ENCODE peak calls at places on chromosomes 12 and 14, in nine cellular contexts. C is nephron progenitor cell; D is naive B cell; B is A549; N is activated CD8-positive, alpha-beta memory T cell treated with anti-CD3 and anti-CD28 coated beads, Interleukin-2, amount 50 U/mL, for 48 hours; A is progenitor cell of endocrine pancreas; F is WTC11; Q is GM23248; T is mucosa of gallbladder. E is an unnamed sample.

GRCh38 chr12:107236824-107237467 is 143.6 kb upstream of the CRY1 start:
- DNase-seq in T (no peak), F (no peak), N (no peak), B (no peak), A (no peak), D (no peak), Q (no peak), C (no peak), E (no peak)

GRCh38 chr12:101713059-101713682 is 15.7 kb downstream of the CHPT1 start:
- DNase-seq in C (peak), A (no peak), Q (no peak), F (no peak), T (peak), B (no peak), D (no peak), N (no peak), E (no peak)

GRCh38 chr12:65998536-65999530 is 131.7 kb downstream of the LLPH start:
- DNase-seq in D (no peak), C (no peak), A (no peak), N (no peak), Q (no peak), F (no peak), B (no peak), T (no peak), E (no peak)

GRCh38 chr12:120813588-120814153 is 88.0 kb downstream of the ACADS start:
- DNase-seq in D (no peak), B (no peak), F (no peak), T (no peak), Q (no peak), N (no peak), C (no peak), A (no peak), E (no peak)

GRCh38 chr12:93098077-93098476 is 169.0 kb upstream of the EEA1 start:
- DNase-seq in A (no peak), D (peak), N (peak), B (peak), Q (peak), F (peak), T (peak), C (peak), E (peak)

GRCh38 chr12:116674643-116675183 is 63.2 kb downstream of the SPRING1 start:
- DNase-seq in C (no peak), D (no peak), N (no peak), B (no peak), F (no peak), T (no peak), Q (peak), A (no peak), E (no peak)

GRCh38 chr12:67758119-67758873 is 109.8 kb downstream of the DYRK2 start:
- DNase-seq in T (no peak), Q (no peak), F (no peak), A (no peak), D (peak), B (no peak), C (no peak), N (no peak), E (no peak)

GRCh38 chr12:76010732-76011458 is 20.7 kb downstream of the PHLDA1 start:
- DNase-seq in D (no peak), Q (peak), F (no peak), C (no peak), A (no peak), B (no peak), N (no peak), T (no peak), E (no peak)

GRCh38 chr12:54175130-54175963 is 13.4 kb downstream of the SMUG1 start:
- DNase-seq in Q (no peak), D (peak), C (no peak), T (no peak), N (no peak), A (no peak), B (no peak), F (no peak), E (no peak)

GRCh38 chr12:88578274-88578673 is 2.0 kb downstream of the KITLG start:
- DNase-seq in A (no peak), D (no peak), B (no peak), T (no peak), F (no peak), C (peak), Q (peak), N (no peak), E (no peak)

GRCh38 chr14:92493492-92493891 is 20.1 kb upstream of the RIN3 start:
- DNase-seq in N (peak), C (no peak), D (no peak), A (no peak), Q (no peak), F (no peak), B (no peak), T (no peak), E (no peak)

GRCh38 chr14:73771848-73772705 is 57.9 kb upstream of the PNMA1 start:
- DNase-seq in N (peak), Q (peak), F (peak), T (peak), A (no peak), D (peak), B (no peak), C (no peak), E (no peak)

GRCh38 chr14:101791919-101792572 is 30.5 kb downstream of the PPP2R5C start:
- DNase-seq in D (no peak), Q (peak), A (no peak), B (no peak), C (no peak), T (no peak), F (no peak), N (no peak), E (no peak)

GRCh38 chr12:49059063-49059384 is 1.6 kb downstream of the KMT2D start:
- DNase-seq in B (no peak), F (no peak), Q (peak), T (no peak), A (no peak), C (no peak), N (no peak), D (no peak), E (no peak)